ENCODE peak calls at places on chromosomes 1 and 21, in five cellular contexts. O is IMR-90, R is mesendoderm, L is mesenchymal stem cell, K is neuronal stem cell. Q is an unnamed sample.

GRCh38 chr1:53678046-53678445 is 60.9 kb downstream of the GLIS1 start:
- DNase-seq in O (no peak), R (no peak), L (no peak), K (no peak), Q (no peak)

GRCh38 chr21:41634211-41634694 is 126.3 kb upstream of the TMPRSS2 start:
- DNase-seq in O (no peak), R (peak), L (no peak), K (no peak), Q (peak)

GRCh38 chr21:46646541-46647154 is 11.2 kb downstream of the PRMT2 start:
- DNase-seq in O (no peak), R (no peak), L (no peak), K (no peak), Q (no peak)

GRCh38 chr1:48214820-48215219 is 7.7 kb upstream of the SLC5A9 start:
- DNase-seq in O (no peak), R (peak), L (no peak), K (no peak), Q (no peak)

GRCh38 chr1:20076695-20077461 is 6.9 kb downstream of the PLA2G5 start:
- DNase-seq in O (no peak), R (peak), L (no peak), K (no peak), Q (no peak)

GRCh38 chr1:212608956-212609700 is 567 bp downstream of the ATF3 start:
- DNase-seq in O (no peak), R (peak), L (peak), K (peak), Q (peak)

GRCh38 chr1:2070016-2070415 is 19.8 kb downstream of the PRKCZ start:
- DNase-seq in O (no peak), R (no peak), L (no peak), K (no peak), Q (no peak)

GRCh38 chr1:41476807-41477361 is 7.6 kb downstream of the EDN2 start:
- DNase-seq in O (no peak), R (no peak), L (no peak), K (no peak), Q (no peak)

GRCh38 chr1:15540201-15540600 is 13.6 kb downstream of the DNAJC16 start:
- DNase-seq in O (peak), R (no peak), L (peak), K (no peak), Q (no peak)

GRCh38 chr1:153678519-153679336 is at the start of gene NPR1:
- DNase-seq in O (no peak), R (peak), L (peak), K (no peak), Q (peak)

GRCh38 chr1:41611068-41611931 is 126.8 kb upstream of the EDN2 start:
- DNase-seq in O (no peak), R (no peak), L (no peak), K (no peak), Q (no peak)

GRCh38 chr1:228011721-228012311 is 5.0 kb downstream of the WNT3A start:
- DNase-seq in O (no peak), R (no peak), L (no peak), K (no peak), Q (no peak)

GRCh38 chr1:85550784-85551516 is 29.6 kb upstream of the CCN1 start:
- DNase-seq in O (peak), R (no peak), L (peak), K (no peak), Q (no peak)

GRCh38 chr1:208177656-208178055 is 66.5 kb downstream of the PLXNA2 start:
- DNase-seq in O (no peak), R (peak), L (no peak), K (no peak), Q (peak)

GRCh38 chr21:35562876-35563275 is 497.4 kb downstream of the SETD4 start:
- DNase-seq in O (peak), R (no peak), L (peak), K (no peak), Q (no peak)

GRCh38 chr1:238953448-238953847 is 432.9 kb upstream of the CHRM3 start:
- DNase-seq in O (no peak), R (no peak), L (no peak), K (no peak), Q (no peak)

GRCh38 chr1:179876289-179876715 is 1.3 kb downstream of the TOR1AIP2 start:
- DNase-seq in O (peak), R (peak), L (peak), K (no peak), Q (no peak)

GRCh38 chr1:169590932-169591331 is 4.7 kb upstream of the F5 start:
- DNase-seq in O (no peak), R (no peak), L (no peak), K (no peak), Q (no peak)
- H2AK5ac ChIP-seq in O (no peak), R (no peak), L (no peak), K (no peak), Q (no peak)

DNA sequence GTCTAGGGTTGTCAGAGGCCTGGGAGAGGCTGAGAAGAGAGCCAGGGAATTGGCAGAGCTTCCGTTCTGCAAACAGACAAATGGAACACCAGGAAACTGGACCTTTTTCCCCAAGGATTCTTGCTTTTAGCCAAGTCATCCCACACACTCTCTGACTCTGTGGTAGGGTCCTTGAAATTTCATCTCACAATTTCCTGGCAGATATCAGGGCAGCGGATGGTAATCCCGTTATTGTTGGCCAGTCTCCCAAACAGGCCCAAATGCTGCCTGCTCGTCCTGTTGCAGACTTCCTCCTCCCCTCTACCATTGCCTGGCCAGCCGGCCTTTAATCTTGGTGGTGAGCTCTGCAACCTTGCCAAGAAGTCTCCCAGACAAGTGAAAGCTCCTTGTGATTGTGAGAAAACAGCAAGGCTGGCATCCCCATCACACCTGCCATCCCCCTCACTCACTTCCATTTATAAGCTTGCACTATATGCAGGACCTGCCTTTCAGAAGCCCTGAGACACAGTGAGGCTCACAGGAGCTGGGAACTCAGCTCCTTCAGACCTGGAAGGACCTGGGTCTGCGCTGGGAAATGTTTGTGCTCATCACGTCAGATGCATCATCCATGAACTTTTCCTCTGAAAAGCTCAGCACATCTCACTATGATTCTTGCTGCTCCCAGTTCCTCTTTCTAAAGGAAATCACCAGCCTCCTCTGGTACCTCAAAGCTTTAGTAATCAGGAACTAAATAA is 13.6 kb upstream of the SRP9 start:
- DNase-seq in O (peak), R (no peak), L (no peak), K (no peak), Q (no peak)
- H2BK15ac ChIP-seq in O (peak), R (no peak), L (no peak), K (no peak), Q (no peak)

GRCh38 chr1:26861286-26861701 is 1.7 kb upstream of the SFN start:
- DNase-seq in O (peak), R (peak), L (peak), K (no peak), Q (no peak)

GRCh38 chr1:26863677-26864060 is 720 bp downstream of the SFN start:
- DNase-seq in O (no peak), R (no peak), L (no peak), K (no peak), Q (no peak)

GRCh38 chr1:26864610-26865480 is 1.9 kb downstream of the SFN start:
- DNase-seq in O (peak), R (peak), L (peak), K (peak), Q (peak)

GRCh38 chr1:26861889-26862371 is 1.0 kb upstream of the SFN start:
- DNase-seq in O (no peak), R (no peak), L (no peak), K (no peak), Q (no peak)

GRCh38 chr1:26862781-26863676 is at the start of gene SFN:
- DNase-seq in O (no peak), R (peak), L (no peak), K (no peak), Q (peak)
- H2AK5ac ChIP-seq in O (peak), R (peak), L (peak), K (peak), Q (no peak)

DNA sequence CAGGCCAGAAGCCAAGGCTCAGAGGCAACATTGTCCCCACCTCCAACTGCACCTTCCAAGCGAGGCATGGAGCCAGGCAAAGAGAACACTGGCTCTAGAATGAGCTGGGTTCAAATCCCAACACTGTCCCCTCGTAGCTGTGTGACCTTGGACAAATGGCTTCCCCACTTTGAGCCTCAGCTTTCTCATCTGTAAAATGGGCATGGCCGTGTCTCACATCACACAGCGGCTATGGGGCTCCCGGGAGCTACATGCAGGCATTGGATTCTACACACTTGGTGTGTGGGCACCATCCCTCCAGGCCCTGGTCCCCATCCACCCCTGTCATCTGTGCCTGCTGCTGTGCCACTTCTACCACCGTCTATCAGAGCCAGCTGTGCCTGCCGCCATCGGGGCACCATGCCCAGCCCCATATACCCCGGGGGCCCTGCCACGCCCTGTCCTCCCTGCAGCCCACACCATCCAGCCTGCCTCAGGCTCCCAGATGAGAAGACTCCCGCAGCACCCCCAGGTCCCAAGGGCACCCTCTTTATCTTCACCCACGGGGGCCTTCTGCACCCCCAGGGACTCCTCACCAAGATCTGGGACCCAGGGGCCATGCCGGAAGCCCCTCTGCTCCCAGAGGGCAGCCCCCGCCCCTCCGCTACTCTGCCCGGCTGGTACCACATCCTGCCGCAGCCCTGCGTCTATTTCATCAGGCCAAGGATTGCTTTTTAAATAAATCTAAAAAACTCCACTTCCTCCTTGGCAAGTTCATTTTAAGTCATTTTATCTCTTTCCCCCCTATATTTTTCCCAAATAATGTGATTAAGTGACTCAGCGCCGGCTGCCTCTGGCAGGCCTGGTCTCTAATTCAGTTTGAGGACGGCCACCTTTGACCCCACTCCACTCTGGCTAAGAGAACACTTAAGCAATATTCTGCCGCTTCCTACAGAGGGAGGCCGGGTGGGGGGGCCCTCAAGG is 107.8 kb upstream of the TARDBP start:
- DNase-seq in O (no peak), R (no peak), L (peak), K (no peak), Q (no peak)
- H2BK15ac ChIP-seq in O (no peak), R (no peak), L (no peak), K (peak), Q (no peak)

GRCh38 chr1:27518808-27519207 is 28.8 kb upstream of the WASF2 start:
- DNase-seq in O (no peak), R (no peak), L (no peak), K (no peak), Q (no peak)

GRCh38 chr1:27517907-27518718 is 28.1 kb upstream of the WASF2 start:
- DNase-seq in O (no peak), R (peak), L (no peak), K (no peak), Q (no peak)

GRCh38 chr1:27520651-27521050 is 30.7 kb upstream of the WASF2 start:
- DNase-seq in O (no peak), R (no peak), L (no peak), K (no peak), Q (no peak)

GRCh38 chr1:27521336-27522147 is 31.6 kb upstream of the WASF2 start:
- DNase-seq in O (no peak), R (no peak), L (no peak), K (no peak), Q (no peak)

GRCh38 chr1:27519341-27520258 is 29.6 kb upstream of the WASF2 start:
- DNase-seq in O (no peak), R (peak), L (no peak), K (no peak), Q (no peak)
- H2AK5ac ChIP-seq in O (no peak), R (no peak), L (no peak), K (peak), Q (no peak)

GRCh38 chr1:17919525-17920439 is 164.6 kb downstream of the ACTL8 start:
- DNase-seq in O (peak), R (peak), L (peak), K (peak), Q (peak)
- H2BK15ac ChIP-seq in O (no peak), R (no peak), L (no peak), K (no peak), Q (no peak)

DNA sequence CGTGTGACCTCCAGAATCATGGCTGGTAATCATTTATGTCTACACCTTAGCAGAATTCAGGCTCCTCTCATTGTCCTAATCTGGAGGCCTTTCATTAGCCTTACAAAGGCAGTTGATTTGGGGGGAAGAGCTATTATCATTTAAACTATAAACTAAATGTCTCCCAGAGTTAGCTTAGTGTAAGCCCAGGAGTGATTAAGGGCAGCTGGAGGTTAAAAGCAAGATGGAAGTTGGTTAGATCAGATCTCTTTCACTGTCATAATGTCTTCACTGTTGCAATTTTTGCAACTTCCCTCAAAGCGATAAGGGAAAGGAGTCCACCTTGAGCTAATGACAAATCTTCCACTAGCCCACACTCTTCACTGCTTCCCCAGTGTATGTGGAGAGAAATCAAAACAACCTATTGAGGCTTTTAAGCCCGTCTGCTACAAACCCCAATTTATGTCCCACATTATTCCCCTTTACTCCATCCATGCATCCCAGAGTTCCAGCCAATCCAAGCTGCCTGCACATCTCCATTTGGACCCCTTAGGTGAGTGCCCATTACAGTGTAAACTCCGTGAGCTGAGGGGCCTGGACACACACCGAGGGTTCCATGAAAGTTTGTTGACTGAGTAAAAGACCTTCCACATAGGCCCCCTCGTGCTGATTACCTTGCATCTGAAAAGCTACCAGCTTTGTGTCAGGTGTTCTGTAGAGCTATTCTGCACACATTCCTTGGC is 61.4 kb upstream of the KLHDC7A start:
- DNase-seq in O (no peak), R (no peak), L (no peak), K (no peak), Q (no peak)
- H2AK5ac ChIP-seq in O (no peak), R (no peak), L (no peak), K (no peak), Q (peak)

GRCh38 chr1:3688836-3689750 is 36.8 kb downstream of the TP73 start:
- DNase-seq in O (no peak), R (no peak), L (no peak), K (no peak), Q (no peak)
- H2BK15ac ChIP-seq in O (no peak), R (no peak), L (no peak), K (no peak), Q (no peak)

GRCh38 chr1:157139125-157139524 is 930 bp upstream of the ETV3 start:
- DNase-seq in O (no peak), R (no peak), L (no peak), K (no peak), Q (no peak)

GRCh38 chr1:157137773-157138219 is 399 bp downstream of the ETV3 start:
- DNase-seq in O (no peak), R (no peak), L (no peak), K (no peak), Q (no peak)

GRCh38 chr1:157140068-157140588 is 1.9 kb upstream of the ETV3 start:
- DNase-seq in O (no peak), R (peak), L (no peak), K (no peak), Q (no peak)

GRCh38 chr1:157137051-157137772 is 983 bp downstream of the ETV3 start:
- DNase-seq in O (peak), R (peak), L (peak), K (no peak), Q (no peak)

GRCh38 chr1:157138220-157139124 is at the start of gene ETV3:
- DNase-seq in O (peak), R (peak), L (peak), K (peak), Q (peak)
- H2AK5ac ChIP-seq in O (peak), R (no peak), L (peak), K (peak), Q (no peak)

GRCh38 chr1:112793631-112794565 is 78.8 kb upstream of the PPM1J start:
- DNase-seq in O (no peak), R (no peak), L (no peak), K (no peak), Q (peak)
- H2BK15ac ChIP-seq in O (no peak), R (no peak), L (no peak), K (no peak), Q (no peak)